ENCODE peak calls at places on chromosomes 16 and 17, in ten cellular contexts. J, R, O, G, V, E, A, X, W and F are unnamed samples.
A peak's percentile ranks its signal among the peaks of the same experiment; 100 is the strongest.

GRCh38 chr17:82668631-82669099 is 20.4 kb upstream of the WDR45B start:
- DNase-seq in G (no peak), V (peak; percentile 38), O (no peak), R (no peak), J (peak; percentile 16), X (peak; percentile 65), E (peak; percentile 26), A (peak; percentile 84), W (peak; percentile 78), F (peak; percentile 61)

GRCh38 chr16:88369447-88370008 is 13.2 kb upstream of the ZNF469 start:
- DNase-seq in W (peak; percentile 47), A (no peak), J (no peak), R (no peak), V (no peak), X (no peak), E (no peak), G (no peak), O (no peak), F (no peak)

GRCh38 chr17:35486920-35487727 is 38.6 kb upstream of the SLFN13 start:
- DNase-seq in G (no peak), V (no peak), W (peak; percentile 75), A (peak; percentile 54), O (no peak), R (peak; percentile 24), X (no peak), J (peak; percentile 58), E (peak; percentile 74), F (no peak)

GRCh38 chr16:52296070-52296469 is 250.9 kb downstream of the TOX3 start:
- DNase-seq in X (no peak), V (no peak), G (no peak), R (no peak), O (no peak), W (no peak), J (no peak), E (no peak), A (no peak), F (no peak)

GRCh38 chr17:75783803-75784472 is 668 bp upstream of the UNK start:
- DNase-seq in W (peak; percentile 66), O (no peak), V (peak; percentile 60), R (no peak), G (no peak), X (no peak), J (no peak), E (no peak), A (no peak), F (no peak)

GRCh38 chr17:5198472-5198871 is 6.8 kb upstream of the ZNF594 start:
- DNase-seq in G (no peak), X (no peak), O (no peak), V (no peak), W (no peak), R (no peak), J (no peak), E (no peak), A (no peak), F (no peak)

GRCh38 chr17:67994827-67995567 is 1.3 kb downstream of the C17orf58 start:
- DNase-seq in W (no peak), A (no peak), E (peak; percentile 87), V (peak; percentile 35), R (no peak), O (no peak), G (peak; percentile 61), J (no peak), X (peak; percentile 84), F (peak; percentile 24)

GRCh38 chr16:11201498-11202259 is 54.3 kb downstream of the SOCS1 start:
- DNase-seq in V (no peak), W (no peak), E (peak; percentile 95), J (no peak), R (no peak), O (no peak), X (no peak), G (no peak), A (no peak), F (peak; percentile 63)

GRCh38 chr16:12833939-12834338 is 30.3 kb upstream of the CPPED1 start:
- DNase-seq in A (no peak), W (no peak), J (no peak), R (no peak), E (peak; percentile 95), X (no peak), O (no peak), V (no peak), G (no peak), F (peak; percentile 47)

GRCh38 chr17:49067163-49067562 is 65.4 kb upstream of the B4GALNT2 start:
- DNase-seq in O (no peak), W (no peak), E (no peak), G (no peak), R (no peak), X (no peak), J (no peak), V (no peak), A (no peak), F (no peak)

GRCh38 chr17:44255915-44256314 is 12.0 kb downstream of the SLC4A1 start:
- DNase-seq in E (no peak), V (no peak), J (no peak), X (no peak), G (no peak), A (no peak), R (no peak), W (no peak), O (no peak), F (no peak)

GRCh38 chr17:40901981-40902862 is 17.2 kb upstream of the KRT20 start:
- DNase-seq in E (peak; percentile 89), O (no peak), R (no peak), A (no peak), J (no peak), W (no peak), V (peak; percentile 91), X (no peak), G (no peak), F (peak; percentile 83)

GRCh38 chr16:79316004-79316458 is 284.5 kb downstream of the MAF start:
- DNase-seq in A (no peak), O (no peak), W (no peak), E (no peak), V (no peak), J (no peak), X (no peak), R (no peak), G (no peak), F (no peak)

GRCh38 chr17:55996826-55997225 is 156.4 kb upstream of the ANKFN1 start:
- DNase-seq in R (no peak), A (no peak), O (no peak), E (peak; percentile 1), V (no peak), J (no peak), G (no peak), W (no peak), X (no peak), F (no peak)

GRCh38 chr17:27247071-27247957 is 46.6 kb upstream of the WSB1 start:
- DNase-seq in E (peak; percentile 84), X (peak; percentile 78), W (peak; percentile 76), J (no peak), G (peak; percentile 70), O (peak; percentile 52), A (no peak), R (no peak), V (peak; percentile 79), F (peak; percentile 69)

GRCh38 chr17:57995076-57995956 is 7.3 kb upstream of the VEZF1 start:
- DNase-seq in R (no peak), A (no peak), J (peak; percentile 22), O (peak; percentile 49), W (no peak), G (no peak), E (peak; percentile 85), V (peak; percentile 78), X (peak; percentile 66), F (peak; percentile 82)

GRCh38 chr16:31461201-31461920 is 2.1 kb downstream of the ARMC5 start:
- DNase-seq in J (no peak), A (no peak), V (no peak), X (no peak), R (no peak), O (no peak), W (no peak), E (no peak), G (no peak), F (no peak)

GRCh38 chr16:81467072-81467471 is 22.5 kb downstream of the CMIP start:
- DNase-seq in R (no peak), E (no peak), J (no peak), A (no peak), O (no peak), V (no peak), W (no peak), G (no peak), X (no peak), F (no peak)

GRCh38 chr17:40720904-40721303 is 17.4 kb upstream of the KRT24 start:
- DNase-seq in G (no peak), A (no peak), V (no peak), J (no peak), W (no peak), O (no peak), X (no peak), E (no peak), R (no peak), F (no peak)

GRCh38 chr17:7207120-7208001 is 12.3 kb downstream of the DLG4 start:
- DNase-seq in A (no peak), V (no peak), W (peak; percentile 53), O (no peak), R (no peak), X (peak; percentile 66), J (no peak), E (no peak), G (no peak), F (no peak)